ENCODE peak calls at places on chromosomes 6 and 20, in nine cellular contexts. I, P, F, E, K, Z, C, D and T are unnamed samples. For H3K4me1, the result is how much of the 10 kb centered on the place peaks cover.

GRCh38 chr6:89242574-89243330 is 25.6 kb upstream of the GABRR1 start:
- DNase-seq in I (peak), P (no peak), F (no peak), E (no peak), K (no peak), Z (peak), C (no peak), D (peak), T (no peak)

GRCh38 chr20:41837669-41838224 is 219.6 kb upstream of the CHD6 start:
- DNase-seq in I (no peak), P (no peak), F (no peak), E (no peak), K (no peak), Z (no peak), C (no peak), D (no peak), T (no peak)

GRCh38 chr6:135675862-135676261 is 175.6 kb upstream of the PDE7B start:
- DNase-seq in I (peak), P (no peak), F (peak), E (no peak), K (no peak), Z (peak), C (no peak), D (peak), T (no peak)

GRCh38 chr20:4585104-4585753 is 136.5 kb upstream of the PRND start:
- DNase-seq in I (peak), P (no peak), F (no peak), E (no peak), K (no peak), Z (no peak), C (no peak), D (peak), T (peak)

GRCh38 chr6:162849269-162849668 is 121.5 kb downstream of the PACRG start:
- DNase-seq in I (no peak), P (no peak), F (no peak), E (no peak), K (no peak), Z (no peak), C (no peak), D (no peak), T (no peak)

GRCh38 chr6:16331328-16332174 is 93.2 kb downstream of the GMPR start:
- DNase-seq in I (peak), P (peak), F (peak), E (peak), K (peak), Z (peak), C (no peak), D (peak), T (no peak)

GRCh38 chr20:32484221-32485125 is 100.7 kb downstream of the NOL4L start:
- DNase-seq in I (no peak), P (no peak), F (peak), E (peak), K (peak), Z (peak), C (no peak), D (no peak), T (no peak)

GRCh38 chr20:21396921-21397340 is 395 bp downstream of the NKX2-4 start:
- DNase-seq in I (no peak), P (peak), F (peak), E (no peak), K (no peak), Z (no peak), C (no peak), D (no peak), T (no peak)

GRCh38 chr6:137699036-137699683 is 167.9 kb upstream of the TNFAIP3 start:
- DNase-seq in I (no peak), P (no peak), F (no peak), E (no peak), K (no peak), Z (no peak), C (no peak), D (peak), T (peak)

GRCh38 chr6:101391772-101392560 is 1.5 kb upstream of the GRIK2 start:
- DNase-seq in I (no peak), P (no peak), F (no peak), E (no peak), K (no peak), Z (no peak), C (no peak), D (no peak), T (no peak)

GRCh38 chr6:42729731-42730130 is 7.3 kb upstream of the PRPH2 start:
- DNase-seq in I (peak), P (no peak), F (no peak), E (no peak), K (no peak), Z (no peak), C (no peak), D (peak), T (no peak)

GRCh38 chr20:23160536-23161243 is 74.6 kb upstream of the CD93 start:
- DNase-seq in I (peak), P (no peak), F (no peak), E (no peak), K (peak), Z (no peak), C (no peak), D (no peak), T (no peak)

GRCh38 chr6:120852293-120852849 is 481.9 kb downstream of the TBC1D32 start:
- DNase-seq in I (no peak), P (no peak), F (no peak), E (no peak), K (no peak), Z (no peak), C (no peak), D (no peak), T (no peak)

DNA sequence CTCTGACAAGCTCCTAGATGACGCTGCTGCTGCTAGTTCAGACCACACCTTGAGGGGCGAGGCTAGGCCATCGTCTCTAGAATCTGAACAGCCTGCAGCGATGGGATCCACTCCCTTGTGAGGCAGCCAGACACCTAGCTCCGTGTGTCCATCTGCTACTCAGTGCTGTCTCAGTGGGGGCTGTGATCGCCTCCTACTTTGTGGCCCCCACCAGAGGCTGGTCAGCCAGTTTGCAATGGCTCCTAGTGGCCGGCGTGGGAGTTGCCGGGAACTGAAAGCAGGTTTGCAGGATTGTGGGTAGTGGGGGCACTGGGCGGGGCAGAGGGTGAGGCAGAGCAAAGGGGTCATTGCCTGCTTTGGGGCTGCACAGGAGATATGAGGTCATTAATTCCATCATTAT is 2.8 kb downstream of the CCN5 start:
- DNase-seq in I (no peak), P (no peak), F (no peak), E (no peak), K (no peak), Z (peak), C (no peak), D (no peak), T (no peak)
- TF ChIP-seq CTCF in I (peak), P (peak), F (no peak), E (peak), K (peak), Z (peak), C (peak), D (peak), T (peak)

GRCh38 chr6:129684903-129685639 is 24.9 kb downstream of the ARHGAP18 start:
- DNase-seq in I (no peak), P (no peak), F (no peak), E (no peak), K (no peak), Z (no peak), C (no peak), D (no peak), T (no peak)

GRCh38 chr6:129683606-129684322 is 26.2 kb downstream of the ARHGAP18 start:
- DNase-seq in I (peak), P (peak), F (peak), E (peak), K (peak), Z (peak), C (peak), D (peak), T (peak)

GRCh38 chr6:129686941-129687627 is 22.9 kb downstream of the ARHGAP18 start:
- DNase-seq in I (peak), P (no peak), F (peak), E (no peak), K (no peak), Z (no peak), C (no peak), D (peak), T (peak)

GRCh38 chr6:129685640-129686031 is 24.3 kb downstream of the ARHGAP18 start:
- DNase-seq in I (no peak), P (no peak), F (no peak), E (no peak), K (no peak), Z (no peak), C (no peak), D (no peak), T (no peak)

GRCh38 chr6:129684323-129684884 is 25.6 kb downstream of the ARHGAP18 start:
- DNase-seq in I (no peak), P (no peak), F (no peak), E (no peak), K (no peak), Z (no peak), C (no peak), D (no peak), T (no peak)
- H3K4me1 ChIP-seq in I (under half), P (under half), F (under half), E (under half), K (half or more), Z (under half), C (under half), D (under half), T (half or more)

GRCh38 chr20:57210054-57210910 is 56.2 kb downstream of the BMP7 start:
- DNase-seq in I (no peak), P (no peak), F (no peak), E (no peak), K (peak), Z (no peak), C (no peak), D (no peak), T (no peak)
- H3K27ac ChIP-seq in I (peak), P (no peak), F (no peak), E (no peak), K (no peak), Z (no peak), C (no peak), D (no peak), T (no peak)

GRCh38 chr6:116779569-116780164 is 14.1 kb upstream of the FAM162B start:
- DNase-seq in I (peak), P (no peak), F (no peak), E (no peak), K (no peak), Z (peak), C (no peak), D (peak), T (peak)
- TF ChIP-seq CTCF in I (peak), P (peak), F (peak), E (peak), K (no peak), Z (peak), C (peak), D (peak), T (peak)

DNA sequence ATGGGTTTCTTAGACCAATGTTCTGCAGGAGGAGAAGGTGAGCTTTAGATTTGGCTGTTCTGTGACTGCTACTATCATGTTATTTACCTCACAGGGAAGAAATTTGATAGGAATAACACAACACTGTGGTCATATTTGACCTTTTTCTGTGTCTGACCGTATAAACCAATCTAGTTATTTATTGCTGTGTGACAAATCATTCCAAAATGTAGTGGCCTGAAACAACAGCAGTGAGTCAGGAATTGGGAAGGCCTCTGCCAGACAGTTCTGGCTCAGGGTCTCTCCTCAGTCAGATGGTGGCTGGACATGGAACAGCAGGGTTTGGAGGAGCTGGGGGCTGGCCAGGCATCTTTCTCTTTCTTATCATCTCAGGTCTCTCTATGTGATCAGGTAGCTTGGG is 33.0 kb downstream of the RIPOR2 start:
- DNase-seq in I (peak), P (no peak), F (no peak), E (no peak), K (no peak), Z (no peak), C (no peak), D (peak), T (no peak)
- H3K4me1 ChIP-seq in I (under half), P (under half), F (half or more), E (under half), K (under half), Z (under half), C (under half), D (under half), T (under half)

DNA sequence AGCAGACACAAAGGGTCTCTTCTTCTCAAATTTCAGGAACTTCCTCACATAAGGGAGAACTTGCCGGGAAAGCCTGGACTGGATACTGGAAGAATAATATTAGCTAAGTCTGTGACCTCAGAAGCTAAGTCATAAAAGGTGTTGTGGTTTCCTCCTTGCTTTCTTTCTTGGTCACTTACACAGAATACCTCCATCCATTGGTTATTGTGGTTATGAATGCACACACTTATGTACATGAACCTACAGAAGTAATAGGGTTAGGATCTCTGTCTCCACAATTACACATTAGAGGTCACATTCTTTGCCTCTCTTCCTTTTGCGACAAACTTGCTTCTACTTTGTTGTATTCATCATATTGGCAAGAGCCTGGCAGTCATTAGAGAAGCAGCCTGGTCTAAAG is 40.4 kb downstream of the ZNF391 start:
- DNase-seq in I (no peak), P (no peak), F (no peak), E (no peak), K (no peak), Z (no peak), C (no peak), D (no peak), T (no peak)
- H3K27ac ChIP-seq in I (no peak), P (no peak), F (no peak), E (no peak), K (no peak), Z (no peak), C (no peak), D (no peak), T (no peak)